ENCODE peak calls at places on chromosome 17, in seven cellular contexts. L, W, H, U, R, X and Z are unnamed samples.

GRCh38 chr17:37475713-37476420 is 13.8 kb upstream of the DUSP14 start:
- DNase-seq in L (no peak), W (no peak), H (no peak), U (no peak), R (no peak), X (no peak), Z (no peak)

GRCh38 chr17:2909164-2909852 is 113.1 kb downstream of the RAP1GAP2 start:
- DNase-seq in L (no peak), W (no peak), H (no peak), U (no peak), R (no peak), X (no peak), Z (no peak)

GRCh38 chr17:6279659-6280058 is 155.3 kb downstream of the AIPL1 start:
- DNase-seq in L (peak; percentile 94), W (no peak), H (no peak), U (peak; percentile 74), R (peak; percentile 32), X (peak; percentile 86), Z (no peak)

GRCh38 chr17:59287452-59287851 is 44.0 kb upstream of the YPEL2 start:
- DNase-seq in L (no peak), W (peak; percentile 19), H (no peak), U (no peak), R (no peak), X (no peak), Z (no peak)

GRCh38 chr17:67152824-67153223 is 92.2 kb downstream of the HELZ start:
- DNase-seq in L (no peak), W (no peak), H (no peak), U (no peak), R (no peak), X (no peak), Z (no peak)

GRCh38 chr17:2893422-2893914 is 97.2 kb downstream of the RAP1GAP2 start:
- DNase-seq in L (peak; percentile 30), W (no peak), H (no peak), U (no peak), R (no peak), X (no peak), Z (no peak)

GRCh38 chr17:45749831-45750335 is 34.2 kb upstream of the CRHR1 start:
- DNase-seq in L (no peak), W (no peak), H (no peak), U (no peak), R (no peak), X (no peak), Z (no peak)

GRCh38 chr17:79374087-79374486 is 236.8 kb downstream of the RBFOX3 start:
- DNase-seq in L (no peak), W (no peak), H (no peak), U (no peak), R (no peak), X (no peak), Z (no peak)

GRCh38 chr17:33233855-33234228 is 59.3 kb downstream of the ASIC2 start:
- DNase-seq in L (no peak), W (no peak), H (no peak), U (no peak), R (no peak), X (no peak), Z (peak; percentile 8)

GRCh38 chr17:35315971-35316370 is 57.5 kb downstream of the SLFN11 start:
- DNase-seq in L (no peak), W (no peak), H (no peak), U (no peak), R (no peak), X (no peak), Z (no peak)

GRCh38 chr17:43578699-43579569 is 32.8 kb upstream of the ETV4 start:
- DNase-seq in L (peak; percentile 70), W (peak; percentile 85), H (no peak), U (no peak), R (peak; percentile 92), X (no peak), Z (peak; percentile 81)

GRCh38 chr17:58960068-58960467 is 146.6 kb downstream of the TRIM37 start:
- DNase-seq in L (no peak), W (peak; percentile 74), H (no peak), U (no peak), R (peak; percentile 72), X (peak; percentile 62), Z (peak; percentile 22)

GRCh38 chr17:60086822-60087591 is 8.3 kb upstream of the HEATR6 start:
- DNase-seq in L (no peak), W (peak; percentile 72), H (no peak), U (no peak), R (no peak), X (peak; percentile 78), Z (peak; percentile 93)

GRCh38 chr17:20159406-20160075 is 150.4 kb downstream of the SPECC1 start:
- DNase-seq in L (no peak), W (peak; percentile 27), H (no peak), U (no peak), R (no peak), X (no peak), Z (peak; percentile 61)

GRCh38 chr17:36001862-36002603 is 680 bp upstream of the CCL15 start:
- DNase-seq in L (peak; percentile 22), W (no peak), H (no peak), U (no peak), R (no peak), X (no peak), Z (no peak)

GRCh38 chr17:27236710-27237315 is 57.1 kb upstream of the WSB1 start:
- DNase-seq in L (peak; percentile 62), W (peak; percentile 75), H (peak; percentile 65), U (peak; percentile 86), R (peak; percentile 79), X (peak; percentile 60), Z (peak; percentile 74)

GRCh38 chr17:19376799-19377198 is 1.5 kb upstream of the MAPK7 start:
- DNase-seq in L (no peak), W (no peak), H (no peak), U (no peak), R (peak; percentile 15), X (no peak), Z (no peak)

GRCh38 chr17:47650525-47651522 is 1.1 kb downstream of the KPNB1 start:
- DNase-seq in L (peak; percentile 99), W (peak; percentile 94), H (peak; percentile 96), U (peak; percentile 92), R (peak; percentile 92), X (peak; percentile 99), Z (peak; percentile 97)
- H2BK5ac ChIP-seq in L (no peak overlapping the region), W (peak overlapping the region; percentile 91), H (peak overlapping the region; percentile 35), U (peak overlapping the region; percentile 89), R (peak overlapping the region; percentile 57), X (no peak overlapping the region), Z (no peak overlapping the region)

GRCh38 chr17:50209133-50209471 is 7.7 kb upstream of the COL1A1 start:
- DNase-seq in L (no peak), W (no peak), H (no peak), U (no peak), R (no peak), X (no peak), Z (no peak)

GRCh38 chr17:50209472-50210248 is 8.2 kb upstream of the COL1A1 start:
- DNase-seq in L (peak; percentile 95), W (peak; percentile 100), H (no peak), U (peak; percentile 72), R (no peak), X (peak; percentile 95), Z (peak; percentile 99)

GRCh38 chr17:50211249-50212120 is 10.1 kb upstream of the COL1A1 start:
- DNase-seq in L (peak; percentile 34), W (no peak), H (no peak), U (peak; percentile 44), R (no peak), X (peak; percentile 42), Z (peak; percentile 49)

GRCh38 chr17:50212121-50212843 is 10.9 kb upstream of the COL1A1 start:
- DNase-seq in L (peak; percentile 30), W (peak; percentile 95), H (no peak), U (peak; percentile 39), R (no peak), X (no peak), Z (peak; percentile 98)

DNA sequence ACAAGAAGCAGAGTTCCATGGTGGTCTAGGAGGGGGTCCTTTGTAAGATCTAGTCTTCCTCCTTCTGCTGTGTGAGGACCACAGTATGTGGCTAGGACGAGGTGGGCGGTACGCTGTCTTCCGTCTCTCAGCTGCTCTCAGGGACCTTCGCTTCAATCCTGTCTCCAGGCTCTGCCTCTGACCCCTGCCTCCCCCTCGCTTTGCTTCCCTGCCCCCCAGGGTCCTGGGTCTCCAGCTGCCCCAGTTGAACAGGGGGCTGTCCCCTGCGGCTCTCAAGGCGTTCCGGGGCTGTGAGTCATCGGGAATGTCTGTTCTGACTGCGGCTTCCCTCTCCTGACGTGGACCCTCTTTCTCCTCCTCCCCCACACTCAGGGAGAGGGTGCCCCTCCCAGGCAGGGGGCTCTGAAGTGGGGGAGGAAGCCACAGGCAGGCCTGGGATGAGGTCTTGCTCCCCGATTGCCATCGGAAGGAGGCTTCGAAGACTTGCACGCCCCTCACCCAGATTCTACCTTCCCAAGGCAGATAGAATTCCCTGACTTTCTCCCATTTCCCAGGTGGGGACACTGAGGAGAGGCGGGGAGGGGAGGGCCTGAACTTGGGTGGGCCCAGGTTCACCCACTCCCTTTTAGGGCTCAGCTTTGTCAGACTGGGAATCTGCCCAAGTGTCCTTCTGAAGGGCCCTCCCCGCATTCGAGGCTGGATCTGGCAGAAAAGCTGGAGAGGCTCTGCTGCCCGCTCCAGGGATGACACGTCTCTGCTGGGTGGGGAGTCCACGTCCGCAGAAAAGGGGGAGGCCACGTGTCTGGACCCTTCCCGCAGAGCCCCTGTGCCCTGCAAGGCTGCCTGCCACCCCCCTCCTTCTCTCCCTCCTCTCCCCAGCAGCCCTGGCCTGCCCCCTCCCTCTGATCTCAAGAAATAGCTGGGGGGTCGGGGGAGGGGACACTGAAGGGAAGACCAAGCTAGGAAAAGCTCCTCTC is 9.1 kb upstream of the COL1A1 start:
- DNase-seq in L (peak; percentile 94), W (peak; percentile 99), H (no peak), U (peak; percentile 67), R (no peak), X (peak; percentile 96), Z (peak; percentile 100)
- H3K4me1 ChIP-seq in L (peaks cover 21% of the 10 kb centered on the region), W (peaks cover 65% of the 10 kb centered on the region), H (peaks cover 28% of the 10 kb centered on the region), U (peaks cover 34% of the 10 kb centered on the region), R (peaks cover 67% of the 10 kb centered on the region), X (peaks cover 25% of the 10 kb centered on the region), Z (peaks cover 57% of the 10 kb centered on the region)

DNA sequence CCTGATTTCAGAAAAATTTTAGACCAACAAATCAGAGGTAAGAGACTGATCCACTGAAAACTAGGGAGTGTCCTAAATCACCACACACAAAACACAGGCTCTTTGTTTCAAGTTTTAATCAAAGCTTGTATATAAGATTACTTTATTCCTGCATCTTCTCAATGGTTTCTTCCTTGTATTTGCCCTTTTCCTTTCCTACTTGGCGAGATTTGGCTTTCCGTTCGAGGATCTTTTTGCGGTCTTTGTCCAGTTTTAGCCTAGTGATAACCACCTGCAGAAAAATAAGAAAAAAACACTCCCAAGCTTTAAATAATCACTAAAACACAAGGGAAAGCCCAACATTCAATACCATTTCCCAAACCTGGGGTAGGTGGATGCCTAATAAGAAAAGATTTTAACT is 918 bp upstream of the KRABD2 start:
- DNase-seq in L (no peak), W (no peak), H (no peak), U (no peak), R (no peak), X (no peak), Z (no peak)
- H2BK5ac ChIP-seq in L (no peak overlapping the region), W (no peak overlapping the region), H (no peak overlapping the region), U (no peak overlapping the region), R (no peak overlapping the region), X (no peak overlapping the region), Z (no peak overlapping the region)

DNA sequence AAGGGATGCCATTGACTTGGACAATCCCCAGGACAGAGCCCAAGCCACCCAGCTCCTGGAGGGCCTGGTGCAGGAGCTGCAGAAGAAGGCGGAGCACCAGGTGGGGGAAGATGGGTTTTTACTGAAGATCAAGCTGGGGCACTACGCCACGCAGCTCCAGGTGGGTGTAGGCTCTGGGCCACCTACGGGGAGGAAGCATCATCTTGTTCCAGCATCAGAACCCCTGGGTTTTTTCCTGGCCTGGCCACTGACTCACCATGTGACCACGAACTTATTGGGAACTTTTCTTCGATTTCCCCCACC is 1.5 kb downstream of the STAT5A start:
- DNase-seq in L (no peak), W (no peak), H (no peak), U (no peak), R (no peak), X (no peak), Z (no peak)
- H3K4me1 ChIP-seq in L (peaks cover 5% of the 10 kb centered on the region), W (peaks cover 14% of the 10 kb centered on the region), H (peaks cover 13% of the 10 kb centered on the region), U (peaks cover 6% of the 10 kb centered on the region), R (peaks cover 5% of the 10 kb centered on the region), X (no peaks in the 10 kb centered on the region), Z (peaks cover 17% of the 10 kb centered on the region)